ENCODE peak calls at places on chromosomes 4 and X, in ten cellular contexts. Q is heart right ventricle; K is CD8-positive, alpha-beta T cell; T is A673; Z is AG04450; O is choroid plexus epithelial cell; P is PC-3; X is endothelial cell of umbilical vein; U is GM12864; L is cardiac fibroblast. N is an unnamed sample.

GRCh38 chrX:120365320-120365719 is 3.4 kb downstream of the ATP1B4 start:
- DNase-seq in L (peak), X (peak), U (no peak), Q (peak), K (peak), Z (no peak), P (peak), T (peak), O (peak), N (peak)

GRCh38 chr4:176134670-176135069 is 60.7 kb downstream of the SPATA4 start:
- DNase-seq in Z (no peak), O (no peak), X (no peak), K (no peak), L (no peak), U (no peak), T (no peak), Q (no peak), P (no peak), N (no peak)

GRCh38 chr4:3363411-3364141 is 70.8 kb downstream of the RGS12 start:
- DNase-seq in O (no peak), P (no peak), Z (no peak), K (no peak), Q (no peak), X (no peak), L (no peak), U (no peak), T (no peak), N (no peak)

GRCh38 chrX:3550871-3551270 is 162.6 kb downstream of the PRKX start:
- DNase-seq in X (no peak), T (no peak), U (no peak), O (no peak), Q (no peak), Z (no peak), K (no peak), P (no peak), L (no peak), N (no peak)

GRCh38 chr4:156931267-156931666 is 40.3 kb downstream of the PDGFC start:
- DNase-seq in X (peak), L (peak), K (no peak), U (no peak), Q (no peak), T (peak), P (peak), O (peak), Z (peak), N (no peak)

GRCh38 chr4:104860227-104861123 is 286.2 kb upstream of the TET2 start:
- DNase-seq in P (peak), L (peak), Q (peak), Z (peak), T (peak), O (peak), K (no peak), U (peak), X (peak), N (peak)

GRCh38 chr4:52201705-52202104 is 150.6 kb downstream of the SPATA18 start:
- DNase-seq in X (no peak), T (no peak), Z (no peak), K (no peak), L (no peak), O (no peak), U (no peak), Q (no peak), P (no peak), N (no peak)

GRCh38 chr4:80058740-80059139 is 14.3 kb downstream of the ANTXR2 start:
- DNase-seq in X (no peak), T (no peak), L (no peak), K (no peak), U (peak), Z (no peak), O (no peak), P (no peak), Q (no peak), N (peak)

GRCh38 chr4:86274642-86275041 is 85.2 kb downstream of the MAPK10 start:
- DNase-seq in U (no peak), X (no peak), O (no peak), Q (no peak), T (no peak), L (no peak), P (no peak), K (no peak), Z (no peak), N (no peak)

GRCh38 chrX:134725103-134725690 is 66.9 kb upstream of the PLAC1 start:
- DNase-seq in Q (no peak), P (peak), K (no peak), X (no peak), O (no peak), T (no peak), L (no peak), U (no peak), Z (no peak), N (peak)

GRCh38 chr4:26912810-26913209 is 52.2 kb downstream of the STIM2 start:
- DNase-seq in O (no peak), P (no peak), U (no peak), K (no peak), X (no peak), Z (no peak), T (no peak), L (no peak), Q (no peak), N (peak)

GRCh38 chr4:89497517-89498308 is 190.1 kb upstream of the GPRIN3 start:
- DNase-seq in Q (no peak), U (no peak), X (peak), Z (no peak), T (no peak), L (no peak), K (no peak), P (peak), O (peak), N (no peak)

GRCh38 chrX:39915596-39915995 is 182.2 kb downstream of the BCOR start:
- DNase-seq in Z (no peak), K (no peak), Q (no peak), O (no peak), P (no peak), U (no peak), L (no peak), T (no peak), X (no peak), N (no peak)

GRCh38 chrX:103747199-103747598 is 29.4 kb upstream of the PLP1 start:
- DNase-seq in P (no peak), K (no peak), O (no peak), U (no peak), Z (no peak), Q (no peak), L (no peak), T (no peak), X (no peak), N (no peak)

GRCh38 chrX:103741879-103742278 is 31.2 kb downstream of the TMEM31 start:
- DNase-seq in O (no peak), Q (no peak), U (no peak), K (no peak), X (no peak), L (no peak), P (no peak), Z (no peak), T (no peak), N (no peak)

DNA sequence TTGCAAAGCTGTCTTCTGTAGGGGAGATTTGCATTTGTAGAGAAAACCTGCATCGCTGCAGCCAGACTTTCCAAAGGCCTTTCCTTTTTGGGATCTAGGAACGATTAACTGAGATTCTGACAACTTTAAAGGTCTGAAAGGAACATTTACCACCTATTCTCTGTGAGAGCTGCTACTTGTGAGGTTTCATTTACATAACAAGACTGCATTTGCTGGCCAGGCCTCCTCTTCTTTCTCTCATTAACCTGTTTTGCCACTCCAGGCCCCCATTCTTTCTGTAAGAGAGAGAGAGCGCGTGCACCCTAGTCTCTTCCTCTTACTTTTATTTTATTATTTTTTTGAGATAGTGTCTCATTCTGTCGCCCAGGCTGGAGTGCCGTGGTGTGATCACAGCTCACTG is 31.6 kb downstream of the TMEM31 start:
- DNase-seq in T (no peak), L (no peak), U (no peak), Z (no peak), X (no peak), O (no peak), P (no peak), K (no peak), Q (no peak), N (no peak)
- H3K4me3 ChIP-seq in T (no peak), L (no peak), U (no peak), Z (no peak), X (no peak), O (no peak), P (no peak), K (no peak), Q (no peak), N (no peak)

GRCh38 chr4:188433916-188434315 is 294.7 kb downstream of the TRIML1 start:
- DNase-seq in T (no peak), K (no peak), L (peak), Q (no peak), U (no peak), O (no peak), X (no peak), P (no peak), Z (no peak), N (no peak)

GRCh38 chr4:188434686-188435085 is 295.4 kb downstream of the TRIML1 start:
- DNase-seq in L (no peak), T (peak), O (no peak), Q (no peak), U (no peak), Z (no peak), K (no peak), P (no peak), X (no peak), N (no peak)

GRCh38 chr4:188432328-188432727 is 293.1 kb downstream of the TRIML1 start:
- DNase-seq in P (peak), K (no peak), T (peak), Q (no peak), O (no peak), X (no peak), L (no peak), U (no peak), Z (no peak), N (no peak)

GRCh38 chr4:188437535-188437934 is 298.3 kb downstream of the TRIML1 start:
- DNase-seq in T (no peak), Z (no peak), Q (no peak), U (no peak), O (no peak), L (no peak), K (no peak), P (peak), X (no peak), N (no peak)

GRCh38 chr4:188435381-188435780 is 296.1 kb downstream of the TRIML1 start:
- DNase-seq in U (no peak), K (no peak), Z (no peak), T (no peak), O (no peak), Q (no peak), X (no peak), L (no peak), P (no peak), N (no peak)
- TF ChIP-seq CTCF in U (no peak), K (no peak), Z (no peak), T (no peak), O (no peak), Q (no peak), X (no peak), L (no peak), P (no peak), N (no peak)

DNA sequence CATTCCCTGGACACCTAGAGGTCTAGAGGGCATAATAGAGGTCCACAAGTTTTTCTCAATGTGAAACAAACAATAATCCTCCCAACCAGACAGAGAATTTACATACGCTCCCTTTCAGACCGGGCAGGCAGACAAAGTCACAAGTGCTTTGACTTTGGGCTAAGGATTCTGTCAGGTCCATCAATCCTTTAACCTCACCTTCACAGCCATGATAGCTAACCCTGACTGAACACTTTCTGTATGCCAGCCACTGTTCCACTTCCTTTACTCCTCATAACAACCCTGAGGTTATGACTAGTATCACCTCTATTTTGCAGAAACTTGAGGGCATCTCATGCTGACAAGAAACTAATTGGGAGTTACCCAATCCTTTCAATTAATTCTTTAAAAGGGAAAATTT is 118.8 kb upstream of the AFF2 start:
- DNase-seq in O (no peak), Z (no peak), U (no peak), P (no peak), T (no peak), Q (no peak), X (no peak), L (no peak), K (no peak), N (peak)
- H3K4me3 ChIP-seq in O (no peak), Z (no peak), U (peak), P (no peak), T (no peak), Q (no peak), X (no peak), L (no peak), K (peak), N (peak)

GRCh38 chrX:44415639-44416386 is 72.3 kb upstream of the EFHC2 start:
- DNase-seq in T (no peak), Z (no peak), U (no peak), Q (no peak), O (no peak), L (no peak), K (no peak), X (no peak), P (peak), N (no peak)
- TF ChIP-seq CTCF in T (no peak), Z (no peak), U (no peak), Q (no peak), O (no peak), L (no peak), K (no peak), X (no peak), P (no peak), N (no peak)

GRCh38 chr4:19651481-19651880 is 600.2 kb upstream of the SLIT2 start:
- DNase-seq in Z (no peak), U (no peak), L (no peak), P (no peak), K (no peak), Q (no peak), O (no peak), X (no peak), T (no peak), N (no peak)
- H3K4me3 ChIP-seq in Z (no peak), U (no peak), L (no peak), P (no peak), K (no peak), Q (no peak), O (no peak), X (no peak), T (no peak), N (no peak)

DNA sequence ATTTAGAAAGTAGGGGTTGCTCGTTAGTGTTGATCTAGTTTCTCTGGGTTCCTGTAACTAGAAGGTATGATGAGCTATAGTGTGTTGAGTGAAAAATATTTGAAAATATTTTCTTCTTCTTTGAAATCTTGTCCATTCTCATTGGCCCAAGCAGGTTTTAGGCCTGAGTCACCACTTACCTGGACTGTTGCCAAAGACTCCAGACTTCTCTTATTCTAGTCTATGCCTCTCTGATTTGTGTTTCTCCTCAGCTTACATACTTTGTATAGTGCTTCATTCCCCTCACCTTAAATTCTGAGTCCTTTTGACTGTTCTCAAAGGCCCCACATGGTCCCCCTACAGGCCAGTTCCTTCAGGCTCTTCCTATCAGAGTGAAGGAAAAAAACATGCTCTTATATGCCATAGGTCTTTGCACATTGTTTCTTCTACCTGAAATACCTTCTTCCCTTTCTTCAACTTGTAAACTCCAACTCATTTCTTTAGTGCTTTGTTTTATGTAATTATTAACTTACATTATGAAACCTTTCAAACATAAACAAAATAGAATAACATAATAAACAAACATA is 258.2 kb downstream of the PPP1R2C start:
- DNase-seq in L (peak), O (peak), K (no peak), T (peak), X (peak), Q (no peak), Z (no peak), U (no peak), P (peak), N (no peak)
- TF ChIP-seq CTCF in L (peak), O (peak), K (no peak), T (no peak), X (no peak), Q (no peak), Z (peak), U (peak), P (no peak), N (no peak)

GRCh38 chr4:7630559-7631287 is 196.0 kb upstream of the PSAPL1 start:
- DNase-seq in K (no peak), T (peak), X (no peak), L (peak), P (peak), Q (peak), U (no peak), Z (peak), O (peak), N (no peak)
- H3K4me3 ChIP-seq in K (no peak), T (no peak), X (no peak), L (no peak), P (peak), Q (no peak), U (no peak), Z (peak), O (peak), N (no peak)

N was measured in GM12865.